ENCODE peak calls at places on chromosomes 2 and 18, in nine cellular contexts. V, I, T, Z, H, F, D, A and S are unnamed samples. For H3K4me1 and H3K9me3, the result is how much of the 10 kb centered on the place peaks cover.

GRCh38 chr2:151051584-151052220 is 210.0 kb downstream of the RBM43 start:
- DNase-seq in V (peak), I (no peak), T (peak), Z (peak), H (peak), F (no peak), D (peak), A (no peak), S (peak)

GRCh38 chr2:64015898-64016297 is 3.3 kb downstream of the VPS54 start:
- DNase-seq in V (no peak), I (no peak), T (no peak), Z (no peak), H (no peak), F (no peak), D (no peak), A (no peak), S (no peak)

GRCh38 chr18:29147944-29148343 is 971.0 kb upstream of the CDH2 start:
- DNase-seq in V (peak), I (no peak), T (no peak), Z (no peak), H (no peak), F (no peak), D (peak), A (no peak), S (no peak)

GRCh38 chr2:53787255-53787910 is 539 bp downstream of the ERLEC1 start:
- DNase-seq in V (peak), I (no peak), T (no peak), Z (peak), H (peak), F (no peak), D (no peak), A (no peak), S (peak)

GRCh38 chr2:99698896-99699295 is 209.1 kb upstream of the REV1 start:
- DNase-seq in V (no peak), I (no peak), T (no peak), Z (no peak), H (no peak), F (no peak), D (no peak), A (no peak), S (no peak)

GRCh38 chr2:234765315-234765714 is 186.5 kb upstream of the SH3BP4 start:
- DNase-seq in V (no peak), I (no peak), T (no peak), Z (no peak), H (no peak), F (no peak), D (no peak), A (no peak), S (no peak)

GRCh38 chr2:163574309-163574708 is 161.5 kb downstream of the FIGN start:
- DNase-seq in V (no peak), I (no peak), T (no peak), Z (no peak), H (no peak), F (no peak), D (no peak), A (no peak), S (no peak)

GRCh38 chr18:39870586-39870985 is 2084.4 kb upstream of the PIK3C3 start:
- DNase-seq in V (no peak), I (no peak), T (no peak), Z (no peak), H (no peak), F (no peak), D (no peak), A (no peak), S (no peak)

DNA sequence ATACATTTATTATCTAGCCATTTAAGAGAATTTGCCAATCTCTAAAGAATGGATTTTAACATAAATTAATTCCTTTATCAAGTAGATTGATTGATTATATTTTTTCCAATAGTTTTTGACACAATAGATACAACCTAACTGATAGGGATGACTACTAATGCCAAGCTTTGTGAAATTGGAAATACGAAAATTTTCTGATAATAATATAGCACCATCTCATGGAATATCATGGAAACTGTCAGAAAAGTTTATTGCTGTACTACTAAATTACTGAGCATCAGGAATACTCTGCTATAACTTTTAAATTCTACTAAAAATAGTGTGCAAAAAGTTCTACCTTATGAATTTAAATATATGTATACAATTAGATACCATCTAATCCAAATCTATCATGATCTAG is 101.8 kb upstream of the MAP2 start:
- DNase-seq in V (no peak), I (no peak), T (no peak), Z (no peak), H (no peak), F (no peak), D (no peak), A (no peak), S (no peak)
- H3K4me1 ChIP-seq in V (under half), I (under half), T (under half), Z (under half), H (under half), F (under half), D (under half), A (under half), S (under half)

GRCh38 chr2:188032786-188033185 is 258.9 kb upstream of the GULP1 start:
- DNase-seq in V (no peak), I (no peak), T (no peak), Z (no peak), H (no peak), F (no peak), D (no peak), A (no peak), S (no peak)
- H3K4me3 ChIP-seq in V (no peak), I (no peak), T (no peak), Z (no peak), H (no peak), F (no peak), D (no peak), A (peak), S (no peak)

GRCh38 chr2:102149243-102149642 is 6.7 kb downstream of the IL1R1 start:
- DNase-seq in V (no peak), I (no peak), T (no peak), Z (no peak), H (no peak), F (no peak), D (no peak), A (no peak), S (no peak)
- H3K9me3 ChIP-seq in V (under half), I (under half), T (under half), Z (under half), H (under half), F (under half), D (under half), A (under half), S (under half)

DNA sequence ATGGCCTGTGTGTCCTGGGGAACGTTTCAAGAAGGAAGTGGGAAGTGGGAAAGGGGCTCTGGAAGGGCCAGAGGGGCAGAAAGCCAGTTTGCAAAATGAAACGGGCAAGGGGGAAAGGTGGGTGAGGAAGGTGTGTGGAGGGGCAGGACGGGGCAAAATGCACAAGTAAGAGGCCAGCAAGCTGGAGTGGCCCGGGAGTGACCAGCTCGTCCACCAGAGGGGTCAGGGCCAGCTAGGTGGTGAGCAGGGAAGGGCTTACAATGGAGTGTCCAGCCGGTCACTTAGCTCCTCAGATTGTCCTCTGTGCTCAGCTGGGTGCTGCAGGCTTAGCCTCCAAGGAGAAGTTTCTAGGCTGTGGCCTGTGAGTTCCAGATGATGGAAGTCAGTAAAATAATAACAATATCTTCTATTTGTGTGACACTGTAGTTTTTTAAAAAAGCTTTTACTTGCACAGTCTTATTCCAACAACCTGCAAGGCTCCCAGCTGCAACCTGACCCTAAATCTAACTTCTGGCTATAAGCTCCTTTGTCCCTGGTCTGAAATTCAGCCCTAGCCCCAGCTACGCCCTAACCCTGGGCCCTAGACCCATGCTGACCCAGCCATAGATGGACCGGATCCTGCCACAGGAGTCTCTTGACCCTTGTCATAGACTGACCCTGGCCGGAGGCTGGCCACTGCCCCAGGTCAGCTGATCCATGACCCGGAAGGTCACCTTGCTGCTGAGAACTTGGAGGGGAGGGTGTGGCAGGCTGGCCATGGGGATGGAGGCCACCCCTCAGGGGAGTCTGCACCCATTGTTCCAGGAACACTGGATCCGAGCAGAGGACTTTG is 29.2 kb downstream of the MYO7B start:
- DNase-seq in V (no peak), I (no peak), T (no peak), Z (no peak), H (no peak), F (no peak), D (no peak), A (no peak), S (no peak)
- H3K4me1 ChIP-seq in V (under half), I (under half), T (under half), Z (under half), H (under half), F (under half), D (under half), A (under half), S (under half)